ENCODE peak calls at places on chromosome 3, in eight cellular contexts. One of them, this sample, is unnamed.

GRCh38 chr3:64138046-64138445 is 87.2 kb downstream of the PRICKLE2 start:
- DNase-seq in BE2C: no peak
- DNase-seq in aorta: no peak
- DNase-seq in GM23248: peak; percentile 34
- DNase-seq in dorsolateral prefrontal cortex: no peak
- DNase-seq in cardiac fibroblast: peak; percentile 28
- DNase-seq in heart left ventricle: no peak
- DNase-seq in Caco-2: no peak
- DNase-seq in this sample: no peak

GRCh38 chr3:100246999-100247398 is 13.8 kb upstream of the TBC1D23 start:
- DNase-seq in cardiac fibroblast: no peak
- DNase-seq in dorsolateral prefrontal cortex: no peak
- DNase-seq in Caco-2: no peak
- DNase-seq in GM23248: no peak
- DNase-seq in heart left ventricle: no peak
- DNase-seq in BE2C: no peak
- DNase-seq in aorta: no peak
- DNase-seq in this sample: no peak

GRCh38 chr3:67692621-67693020 is 38.2 kb upstream of the SUCLG2 start:
- DNase-seq in heart left ventricle: no peak
- DNase-seq in cardiac fibroblast: peak; percentile 14
- DNase-seq in GM23248: no peak
- DNase-seq in BE2C: no peak
- DNase-seq in Caco-2: peak; percentile 15
- DNase-seq in dorsolateral prefrontal cortex: no peak
- DNase-seq in aorta: no peak
- DNase-seq in this sample: peak; percentile 28

GRCh38 chr3:5191555-5192304 is 4.2 kb downstream of the EDEM1 start:
- DNase-seq in BE2C: no peak
- DNase-seq in heart left ventricle: no peak
- DNase-seq in aorta: no peak
- DNase-seq in GM23248: peak; percentile 16
- DNase-seq in Caco-2: peak; percentile 40
- DNase-seq in dorsolateral prefrontal cortex: no peak
- DNase-seq in cardiac fibroblast: no peak
- DNase-seq in this sample: no peak

GRCh38 chr3:180265551-180265950 is 228.8 kb upstream of the PEX5L start:
- DNase-seq in aorta: no peak
- DNase-seq in BE2C: no peak
- DNase-seq in dorsolateral prefrontal cortex: no peak
- DNase-seq in Caco-2: no peak
- DNase-seq in heart left ventricle: no peak
- DNase-seq in cardiac fibroblast: peak; percentile 58
- DNase-seq in GM23248: peak; percentile 75
- DNase-seq in this sample: peak; percentile 91

GRCh38 chr3:57968499-57968898 is 39.7 kb upstream of the FLNB start:
- DNase-seq in dorsolateral prefrontal cortex: no peak
- DNase-seq in aorta: no peak
- DNase-seq in cardiac fibroblast: no peak
- DNase-seq in BE2C: no peak
- DNase-seq in heart left ventricle: no peak
- DNase-seq in GM23248: no peak
- DNase-seq in Caco-2: no peak
- DNase-seq in this sample: no peak

GRCh38 chr3:99410789-99411311 is 227.5 kb upstream of the COL8A1 start:
- DNase-seq in cardiac fibroblast: peak; percentile 94
- DNase-seq in GM23248: peak; percentile 90
- DNase-seq in BE2C: no peak
- DNase-seq in heart left ventricle: no peak
- DNase-seq in Caco-2: no peak
- DNase-seq in dorsolateral prefrontal cortex: no peak
- DNase-seq in aorta: no peak
- DNase-seq in this sample: peak; percentile 24

GRCh38 chr3:172229462-172229861 is 190.1 kb downstream of the FNDC3B start:
- DNase-seq in dorsolateral prefrontal cortex: no peak
- DNase-seq in heart left ventricle: no peak
- DNase-seq in aorta: no peak
- DNase-seq in cardiac fibroblast: no peak
- DNase-seq in Caco-2: no peak
- DNase-seq in GM23248: no peak
- DNase-seq in BE2C: no peak
- DNase-seq in this sample: no peak

GRCh38 chr3:77026904-77027634 is 12.8 kb upstream of the ROBO2 start:
- DNase-seq in Caco-2: no peak
- DNase-seq in BE2C: no peak
- DNase-seq in aorta: no peak
- DNase-seq in GM23248: no peak
- DNase-seq in heart left ventricle: no peak
- DNase-seq in cardiac fibroblast: no peak
- DNase-seq in dorsolateral prefrontal cortex: no peak
- DNase-seq in this sample: no peak

GRCh38 chr3:86785381-86785780 is 205.6 kb downstream of the VGLL3 start:
- DNase-seq in GM23248: peak; percentile 77
- DNase-seq in Caco-2: no peak
- DNase-seq in dorsolateral prefrontal cortex: no peak
- DNase-seq in heart left ventricle: no peak
- DNase-seq in cardiac fibroblast: peak; percentile 71
- DNase-seq in BE2C: no peak
- DNase-seq in aorta: no peak
- DNase-seq in this sample: peak; percentile 77

GRCh38 chr3:189551007-189551406 is 80.2 kb upstream of the TP63 start:
- DNase-seq in cardiac fibroblast: no peak
- DNase-seq in heart left ventricle: no peak
- DNase-seq in Caco-2: no peak
- DNase-seq in BE2C: no peak
- DNase-seq in dorsolateral prefrontal cortex: no peak
- DNase-seq in GM23248: no peak
- DNase-seq in aorta: no peak
- DNase-seq in this sample: no peak

GRCh38 chr3:193772389-193772788 is 179.4 kb downstream of the OPA1 start:
- DNase-seq in heart left ventricle: no peak
- DNase-seq in cardiac fibroblast: no peak
- DNase-seq in BE2C: no peak
- DNase-seq in aorta: no peak
- DNase-seq in dorsolateral prefrontal cortex: no peak
- DNase-seq in Caco-2: no peak
- DNase-seq in GM23248: no peak
- DNase-seq in this sample: no peak

GRCh38 chr3:171001957-171002694 is 24.4 kb downstream of the SLC2A2 start:
- DNase-seq in BE2C: no peak
- DNase-seq in cardiac fibroblast: peak; percentile 70
- DNase-seq in Caco-2: peak; percentile 84
- DNase-seq in dorsolateral prefrontal cortex: no peak
- DNase-seq in aorta: no peak
- DNase-seq in GM23248: peak; percentile 29
- DNase-seq in heart left ventricle: no peak
- DNase-seq in this sample: peak; percentile 20

GRCh38 chr3:50411229-50411628 is 51.9 kb upstream of the TMEM115 start:
- DNase-seq in cardiac fibroblast: no peak
- DNase-seq in heart left ventricle: no peak
- DNase-seq in GM23248: no peak
- DNase-seq in dorsolateral prefrontal cortex: no peak
- DNase-seq in aorta: no peak
- DNase-seq in BE2C: peak; percentile 37
- DNase-seq in Caco-2: no peak
- DNase-seq in this sample: no peak

GRCh38 chr3:141389703-141390102 is 21.4 kb downstream of the ZBTB38 start:
- DNase-seq in aorta: no peak
- DNase-seq in BE2C: no peak
- DNase-seq in Caco-2: no peak
- DNase-seq in GM23248: peak; percentile 87
- DNase-seq in cardiac fibroblast: peak; percentile 85
- DNase-seq in heart left ventricle: no peak
- DNase-seq in dorsolateral prefrontal cortex: no peak
- DNase-seq in this sample: peak; percentile 63

GRCh38 chr3:76765526-76765925 is 274.4 kb upstream of the ROBO2 start:
- DNase-seq in BE2C: no peak
- DNase-seq in dorsolateral prefrontal cortex: no peak
- DNase-seq in cardiac fibroblast: no peak
- DNase-seq in GM23248: no peak
- DNase-seq in aorta: no peak
- DNase-seq in Caco-2: no peak
- DNase-seq in heart left ventricle: no peak
- DNase-seq in this sample: no peak

DNA sequence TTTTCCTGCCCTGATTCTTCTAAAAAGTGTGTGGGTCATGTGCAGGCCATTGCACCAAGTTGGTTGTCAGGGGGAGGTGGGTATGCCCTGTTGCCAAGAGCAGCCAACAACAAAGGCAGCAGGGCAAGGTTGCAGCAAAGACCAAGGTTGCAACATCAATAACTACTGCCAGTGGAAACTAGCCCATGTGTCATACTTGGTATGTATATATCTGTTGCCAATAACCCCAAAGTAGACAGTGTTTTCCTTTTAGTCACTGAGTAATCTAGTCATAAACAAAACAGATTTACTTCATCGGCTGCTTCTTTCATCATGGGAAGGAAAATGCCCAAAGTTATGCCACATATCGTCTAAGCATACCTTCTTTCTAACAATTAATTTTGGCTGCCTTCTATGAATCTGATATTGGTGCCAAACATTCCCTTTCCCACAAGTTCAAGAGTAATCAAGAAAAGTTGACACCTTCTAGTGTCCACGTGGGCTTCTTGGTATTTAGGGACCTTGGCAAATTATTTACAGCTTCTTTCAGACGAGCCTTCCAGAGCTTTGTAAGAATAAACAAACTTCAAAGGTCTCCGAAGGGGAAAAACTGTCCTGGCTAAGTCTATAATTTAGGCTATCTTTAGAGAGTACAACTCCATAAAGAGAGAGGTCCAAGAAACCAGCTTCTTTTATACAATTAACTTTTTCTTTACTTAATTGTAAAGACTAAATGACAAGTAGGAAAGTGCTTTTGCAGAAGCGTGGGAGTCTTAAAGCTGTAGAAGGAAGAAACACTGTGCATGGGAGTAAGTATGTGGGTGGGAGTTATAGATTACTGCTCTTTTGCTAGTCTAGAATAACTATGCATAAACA is 10.1 kb upstream of the MBNL1 start:
- DNase-seq in GM23248: peak; percentile 99
- DNase-seq in heart left ventricle: peak; percentile 60
- DNase-seq in aorta: peak; percentile 77
- DNase-seq in dorsolateral prefrontal cortex: no peak
- DNase-seq in Caco-2: peak; percentile 46
- DNase-seq in BE2C: no peak
- DNase-seq in cardiac fibroblast: peak; percentile 99
- DNase-seq in this sample: peak; percentile 98
- H3K4me3 ChIP-seq in GM23248: peak overlapping the region; percentile 60
- H3K4me3 ChIP-seq in heart left ventricle: no peak overlapping the region
- H3K4me3 ChIP-seq in aorta: no peak overlapping the region
- H3K4me3 ChIP-seq in dorsolateral prefrontal cortex: no peak overlapping the region
- H3K4me3 ChIP-seq in Caco-2: no peak overlapping the region
- H3K4me3 ChIP-seq in BE2C: no peak overlapping the region
- H3K4me3 ChIP-seq in cardiac fibroblast: no peak overlapping the region
- H3K4me3 ChIP-seq in this sample: no peak overlapping the region

GRCh38 chr3:127454968-127455367 is 135.6 kb downstream of the TPRA1 start:
- DNase-seq in BE2C: no peak
- DNase-seq in dorsolateral prefrontal cortex: no peak
- DNase-seq in heart left ventricle: no peak
- DNase-seq in aorta: no peak
- DNase-seq in Caco-2: no peak
- DNase-seq in GM23248: no peak
- DNase-seq in cardiac fibroblast: no peak
- DNase-seq in this sample: no peak
- H3K4me3 ChIP-seq in BE2C: no peak overlapping the region
- H3K4me3 ChIP-seq in dorsolateral prefrontal cortex: no peak overlapping the region
- H3K4me3 ChIP-seq in heart left ventricle: no peak overlapping the region
- H3K4me3 ChIP-seq in aorta: no peak overlapping the region
- H3K4me3 ChIP-seq in Caco-2: no peak overlapping the region
- H3K4me3 ChIP-seq in GM23248: no peak overlapping the region
- H3K4me3 ChIP-seq in cardiac fibroblast: no peak overlapping the region
- H3K4me3 ChIP-seq in this sample: no peak overlapping the region

GRCh38 chr3:74447221-74447620 is 167.2 kb downstream of the CNTN3 start:
- DNase-seq in cardiac fibroblast: no peak
- DNase-seq in aorta: no peak
- DNase-seq in BE2C: no peak
- DNase-seq in Caco-2: no peak
- DNase-seq in GM23248: no peak
- DNase-seq in heart left ventricle: no peak
- DNase-seq in dorsolateral prefrontal cortex: no peak
- DNase-seq in this sample: no peak

GRCh38 chr3:74445541-74445940 is 168.9 kb downstream of the CNTN3 start:
- DNase-seq in BE2C: no peak
- DNase-seq in cardiac fibroblast: no peak
- DNase-seq in GM23248: peak; percentile 39
- DNase-seq in heart left ventricle: no peak
- DNase-seq in Caco-2: no peak
- DNase-seq in dorsolateral prefrontal cortex: no peak
- DNase-seq in aorta: no peak
- DNase-seq in this sample: no peak

GRCh38 chr3:74442683-74443082 is 171.8 kb downstream of the CNTN3 start:
- DNase-seq in heart left ventricle: no peak
- DNase-seq in Caco-2: no peak
- DNase-seq in dorsolateral prefrontal cortex: no peak
- DNase-seq in cardiac fibroblast: no peak
- DNase-seq in GM23248: no peak
- DNase-seq in BE2C: no peak
- DNase-seq in aorta: no peak
- DNase-seq in this sample: no peak

DNA sequence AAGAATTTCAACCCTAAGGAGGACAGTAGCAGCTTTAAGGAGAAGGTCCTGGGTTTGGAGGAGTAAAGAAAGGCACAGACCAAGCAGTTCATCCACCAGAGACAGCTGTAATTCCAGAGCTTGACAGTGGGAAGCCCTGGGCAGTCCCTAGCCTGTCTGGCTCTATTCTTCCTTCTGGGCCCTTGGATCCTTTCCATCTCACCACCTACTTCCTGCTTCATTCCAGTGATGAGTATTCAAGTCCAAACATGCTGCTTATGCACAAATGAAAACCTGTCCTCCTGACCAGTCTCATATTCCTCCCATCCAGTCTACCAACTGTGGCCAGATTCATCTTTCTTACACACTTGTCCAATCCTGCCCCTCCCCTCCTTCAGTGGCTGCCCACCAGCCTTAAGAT is 171.4 kb downstream of the CNTN3 start:
- DNase-seq in GM23248: peak; percentile 75
- DNase-seq in Caco-2: no peak
- DNase-seq in cardiac fibroblast: peak; percentile 63
- DNase-seq in BE2C: no peak
- DNase-seq in heart left ventricle: no peak
- DNase-seq in aorta: no peak
- DNase-seq in dorsolateral prefrontal cortex: no peak
- DNase-seq in this sample: peak; percentile 48
- H3K4me3 ChIP-seq in GM23248: no peak overlapping the region
- H3K4me3 ChIP-seq in Caco-2: no peak overlapping the region
- H3K4me3 ChIP-seq in cardiac fibroblast: no peak overlapping the region
- H3K4me3 ChIP-seq in BE2C: no peak overlapping the region
- H3K4me3 ChIP-seq in heart left ventricle: no peak overlapping the region
- H3K4me3 ChIP-seq in aorta: no peak overlapping the region
- H3K4me3 ChIP-seq in dorsolateral prefrontal cortex: no peak overlapping the region
- H3K4me3 ChIP-seq in this sample: no peak overlapping the region

DNA sequence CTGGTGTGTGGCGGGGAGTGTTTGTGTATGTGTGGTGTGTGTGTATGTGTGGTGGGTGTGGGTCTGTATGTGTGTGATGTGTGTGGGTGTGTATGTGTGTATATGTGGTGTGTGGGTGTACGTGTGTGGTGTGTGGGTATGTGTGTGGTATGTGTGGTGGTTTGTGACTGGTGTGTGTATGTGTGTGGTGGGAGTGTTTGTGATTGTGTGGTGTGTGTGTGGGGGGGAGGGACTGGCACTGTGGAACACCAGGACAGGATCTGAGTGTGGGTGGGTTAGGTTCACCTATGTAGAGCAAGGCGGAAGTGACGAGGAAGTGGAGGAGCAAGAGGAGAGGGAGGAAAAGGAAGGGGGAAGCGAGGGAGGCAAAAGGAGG is 510.8 kb downstream of the SHQ1 start:
- DNase-seq in heart left ventricle: no peak
- DNase-seq in cardiac fibroblast: no peak
- DNase-seq in Caco-2: no peak
- DNase-seq in dorsolateral prefrontal cortex: no peak
- DNase-seq in BE2C: no peak
- DNase-seq in GM23248: no peak
- DNase-seq in aorta: no peak
- DNase-seq in this sample: no peak
- H3K4me3 ChIP-seq in heart left ventricle: no peak overlapping the region
- H3K4me3 ChIP-seq in cardiac fibroblast: no peak overlapping the region
- H3K4me3 ChIP-seq in Caco-2: no peak overlapping the region
- H3K4me3 ChIP-seq in dorsolateral prefrontal cortex: no peak overlapping the region
- H3K4me3 ChIP-seq in BE2C: no peak overlapping the region
- H3K4me3 ChIP-seq in GM23248: no peak overlapping the region
- H3K4me3 ChIP-seq in aorta: no peak overlapping the region
- H3K4me3 ChIP-seq in this sample: no peak overlapping the region